ENCODE peak calls at places on chromosome 19, in nine cellular contexts. S, U, X, I, W, Q, Y, H and V are unnamed samples.

GRCh38 chr19:7559102-7559501 is 23.6 kb downstream of the PNPLA6 start:
- DNase-seq in U (no peak), I (no peak), W (no peak), Y (no peak), Q (no peak), H (no peak), S (no peak), X (no peak), V (no peak)

GRCh38 chr19:532578-533484 is 1.3 kb downstream of the CDC34 start:
- DNase-seq in H (peak; percentile 87), I (peak; percentile 58), W (peak; percentile 85), U (peak; percentile 67), Q (peak; percentile 62), Y (peak; percentile 53), S (no peak), X (peak; percentile 78), V (peak; percentile 29)

GRCh38 chr19:34556500-34556899 is 74.9 kb downstream of the WTIP start:
- DNase-seq in X (peak; percentile 83), W (no peak), Q (no peak), H (peak; percentile 17), I (no peak), Y (peak; percentile 30), S (no peak), U (peak; percentile 45), V (peak; percentile 10)

GRCh38 chr19:58009666-58010301 is 7.2 kb upstream of the ZNF606 start:
- DNase-seq in H (peak; percentile 42), Y (peak; percentile 69), I (peak; percentile 81), W (peak; percentile 30), U (no peak), Q (peak; percentile 19), S (no peak), X (peak; percentile 85), V (no peak)

GRCh38 chr19:55301459-55302331 is 17.9 kb downstream of the BRSK1 start:
- DNase-seq in X (peak; percentile 77), Q (peak; percentile 89), Y (peak; percentile 91), S (no peak), U (peak; percentile 71), W (peak; percentile 72), H (peak; percentile 94), I (peak; percentile 47), V (peak; percentile 80)

GRCh38 chr19:39843919-39844793 is 2.0 kb downstream of the FBL start:
- DNase-seq in W (no peak), I (peak; percentile 32), X (peak; percentile 71), H (peak; percentile 87), Q (peak; percentile 73), Y (peak; percentile 64), U (peak; percentile 55), S (peak; percentile 34), V (peak; percentile 62)

GRCh38 chr19:932647-933552 is 7.1 kb downstream of the ARID3A start:
- DNase-seq in S (no peak), Q (peak; percentile 58), W (peak; percentile 44), U (peak; percentile 85), X (peak; percentile 93), H (peak; percentile 98), I (peak; percentile 93), Y (no peak), V (peak; percentile 50)

GRCh38 chr19:22426901-22427300 is 4.8 kb upstream of the ZNF98 start:
- DNase-seq in Q (no peak), U (no peak), S (no peak), H (no peak), Y (no peak), X (no peak), W (no peak), I (no peak), V (no peak)

GRCh38 chr19:7004313-7004931 is 16.8 kb downstream of the MBD3L2B start:
- DNase-seq in I (peak; percentile 12), S (no peak), W (no peak), H (peak; percentile 65), U (peak; percentile 67), Y (peak; percentile 74), Q (no peak), X (no peak), V (peak; percentile 44)

GRCh38 chr19:53365899-53366493 is 491 bp downstream of the ZNF525 start:
- DNase-seq in Q (peak; percentile 60), S (no peak), X (no peak), Y (peak; percentile 50), W (no peak), I (no peak), H (peak; percentile 56), U (peak; percentile 54), V (no peak)

GRCh38 chr19:18460313-18460712 is 22.4 kb upstream of the ISYNA1 start:
- DNase-seq in I (peak; percentile 84), W (peak; percentile 72), H (peak; percentile 28), S (no peak), Q (no peak), Y (peak; percentile 89), X (peak; percentile 84), U (no peak), V (no peak)

GRCh38 chr19:5434970-5435641 is 20.1 kb upstream of the ZNRF4 start:
- DNase-seq in I (peak; percentile 98), W (no peak), S (no peak), Y (peak; percentile 88), H (peak; percentile 59), U (no peak), X (peak; percentile 85), Q (no peak), V (no peak)

GRCh38 chr19:5436101-5436947 is 18.9 kb upstream of the ZNRF4 start:
- DNase-seq in Q (no peak), X (peak; percentile 14), W (no peak), S (no peak), I (peak; percentile 95), Y (peak; percentile 32), U (no peak), H (peak; percentile 69), V (no peak)

GRCh38 chr19:5435642-5436017 is 19.6 kb upstream of the ZNRF4 start:
- DNase-seq in Q (no peak), U (no peak), W (no peak), X (no peak), I (no peak), Y (no peak), S (no peak), H (no peak), V (no peak)

GRCh38 chr19:5434351-5434917 is 20.8 kb upstream of the ZNRF4 start:
- DNase-seq in W (no peak), X (no peak), I (peak; percentile 39), Q (no peak), S (no peak), Y (no peak), U (no peak), H (no peak), V (no peak)

DNA sequence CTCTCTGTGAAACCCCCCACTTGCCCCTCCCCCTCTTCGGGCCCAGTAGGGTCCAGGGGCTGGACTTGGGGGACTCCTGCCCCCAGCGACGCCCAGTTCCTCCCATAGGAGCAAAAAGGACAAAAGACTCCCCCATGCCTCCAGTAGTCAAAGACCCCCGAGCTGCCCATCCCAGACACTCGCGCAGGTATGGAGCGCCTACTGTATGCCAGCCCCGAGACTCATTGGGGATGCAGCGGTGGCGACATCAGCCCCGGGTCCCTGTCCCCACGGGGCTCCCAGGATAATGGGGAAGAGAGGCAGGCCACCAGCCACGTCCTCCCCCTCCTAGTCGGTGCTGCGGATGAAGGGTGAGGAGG is 18.3 kb upstream of the ZNRF4 start:
- DNase-seq in I (no peak), Y (no peak), H (no peak), W (no peak), Q (no peak), S (no peak), X (no peak), U (no peak), V (no peak)
- H3K4me3 ChIP-seq in I (no peak overlapping the region), Y (no peak overlapping the region), H (no peak overlapping the region), W (no peak overlapping the region), Q (no peak overlapping the region), S (no peak overlapping the region), X (peak overlapping the region; percentile 5), U (no peak overlapping the region), V (no peak overlapping the region)

GRCh38 chr19:3275068-3275582 is 50.7 kb downstream of the CELF5 start:
- DNase-seq in H (peak; percentile 14), X (no peak), Y (peak; percentile 10), Q (peak; percentile 54), I (no peak), S (no peak), U (peak; percentile 27), W (no peak), V (peak; percentile 78)
- H3K4me3 ChIP-seq in H (no peak overlapping the region), X (peak overlapping the region; percentile 36), Y (peak overlapping the region; percentile 69), Q (peak overlapping the region; percentile 55), I (peak overlapping the region; percentile 26), S (peak overlapping the region; percentile 58), U (no peak overlapping the region), W (no peak overlapping the region), V (peak overlapping the region; percentile 55)

GRCh38 chr19:48862827-48863226 is 5.6 kb downstream of the PLEKHA4 start:
- DNase-seq in Q (no peak), W (peak; percentile 63), I (no peak), X (no peak), Y (no peak), U (no peak), S (no peak), H (no peak), V (no peak)

GRCh38 chr19:48861313-48861712 is 7.1 kb downstream of the PLEKHA4 start:
- DNase-seq in S (no peak), Q (no peak), X (no peak), U (no peak), Y (no peak), H (no peak), I (no peak), W (no peak), V (no peak)

GRCh38 chr19:48859711-48860572 is 8.5 kb downstream of the PLEKHA4 start:
- DNase-seq in H (no peak), I (no peak), Q (peak; percentile 59), W (no peak), U (peak; percentile 29), Y (peak; percentile 84), X (no peak), S (no peak), V (no peak)

GRCh38 chr19:48856921-48857320 is 11.5 kb downstream of the PLEKHA4 start:
- DNase-seq in U (no peak), S (no peak), X (no peak), W (no peak), Y (peak; percentile 41), I (peak; percentile 45), Q (no peak), H (no peak), V (no peak)

DNA sequence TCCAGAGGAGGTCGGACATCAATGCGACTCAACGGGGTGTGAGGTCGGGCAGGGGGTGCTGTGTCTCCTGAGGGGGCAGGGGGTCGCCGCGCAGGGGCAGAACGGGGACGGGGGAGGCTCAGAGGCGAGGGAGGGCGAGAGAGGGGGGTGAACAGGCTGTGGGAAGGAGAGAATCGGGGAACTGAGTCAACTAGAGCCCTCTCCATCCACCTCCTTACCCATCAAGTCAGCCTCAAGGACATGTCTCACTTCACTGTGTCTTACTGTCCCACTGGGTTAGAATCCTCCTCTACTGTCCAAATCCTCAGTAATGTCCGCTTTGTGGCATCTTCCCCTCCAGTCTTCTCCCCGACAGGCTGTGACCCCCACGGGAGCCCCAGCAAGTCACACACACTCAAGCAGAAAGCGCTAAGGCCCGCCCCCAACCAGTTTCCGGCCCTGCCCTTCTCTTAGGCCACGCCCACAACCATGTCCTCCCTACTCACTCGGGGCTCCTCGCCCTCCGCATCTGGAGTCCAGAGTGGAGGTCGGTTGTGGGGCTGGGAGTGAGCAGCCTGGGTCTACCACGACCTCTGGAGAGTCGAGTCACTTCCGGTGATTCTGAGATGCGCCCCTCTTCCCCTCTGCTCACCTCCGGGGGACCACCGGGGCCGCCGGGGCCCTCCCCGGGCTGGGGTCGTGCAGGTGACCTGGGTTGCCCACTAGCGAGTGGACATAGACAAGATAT is 9.3 kb downstream of the PLEKHA4 start:
- DNase-seq in I (no peak), U (peak; percentile 45), H (no peak), Q (peak; percentile 71), S (no peak), W (no peak), X (no peak), Y (no peak), V (peak; percentile 63)
- H3K4me3 ChIP-seq in I (no peak overlapping the region), U (no peak overlapping the region), H (no peak overlapping the region), Q (peak overlapping the region; percentile 22), S (peak overlapping the region; percentile 75), W (no peak overlapping the region), X (no peak overlapping the region), Y (no peak overlapping the region), V (peak overlapping the region; percentile 63)

GRCh38 chr19:31316201-31316951 is 32.9 kb downstream of the TSHZ3 start:
- DNase-seq in H (peak; percentile 50), Q (no peak), I (peak; percentile 57), W (peak; percentile 31), S (no peak), U (peak; percentile 80), Y (no peak), X (peak; percentile 79), V (no peak)
- H3K4me3 ChIP-seq in H (peak overlapping the region; percentile 78), Q (no peak overlapping the region), I (peak overlapping the region; percentile 2), W (no peak overlapping the region), S (no peak overlapping the region), U (peak overlapping the region; percentile 53), Y (no peak overlapping the region), X (peak overlapping the region; percentile 3), V (no peak overlapping the region)